ENCODE peak calls at places on chromosomes 3 and 15, in five cellular contexts. One of them, this sample, is unnamed.

GRCh38 chr3:40317061-40317676 is 7.7 kb downstream of the EIF1B start:
- DNase-seq in GM12891: peak; percentile 19
- DNase-seq in HepG2: peak; percentile 60
- DNase-seq in K562: peak; percentile 81
- DNase-seq in SK-N-SH: peak; percentile 65
- DNase-seq in this sample: no peak

GRCh38 chr15:39855400-39855799 is 64.7 kb downstream of the GPR176 start:
- DNase-seq in GM12891: no peak
- DNase-seq in HepG2: no peak
- DNase-seq in K562: no peak
- DNase-seq in SK-N-SH: no peak
- DNase-seq in this sample: no peak

GRCh38 chr3:123169492-123169929 is 32.2 kb upstream of the SEC22A start:
- DNase-seq in GM12891: no peak
- DNase-seq in HepG2: no peak
- DNase-seq in K562: no peak
- DNase-seq in SK-N-SH: no peak
- DNase-seq in this sample: no peak

GRCh38 chr15:89098281-89098680 is 10.0 kb downstream of the ABHD2 start:
- DNase-seq in GM12891: no peak
- DNase-seq in HepG2: no peak
- DNase-seq in K562: no peak
- DNase-seq in SK-N-SH: no peak
- DNase-seq in this sample: no peak

GRCh38 chr15:101143321-101143720 is 108.5 kb downstream of the CHSY1 start:
- DNase-seq in GM12891: no peak
- DNase-seq in HepG2: no peak
- DNase-seq in K562: no peak
- DNase-seq in SK-N-SH: peak; percentile 57
- DNase-seq in this sample: no peak

GRCh38 chr3:105842943-105843342 is 25.9 kb downstream of the CBLB start:
- DNase-seq in GM12891: no peak
- DNase-seq in HepG2: no peak
- DNase-seq in K562: no peak
- DNase-seq in SK-N-SH: no peak
- DNase-seq in this sample: no peak

GRCh38 chr3:125382323-125382722 is 7.2 kb upstream of the ZNF148 start:
- DNase-seq in GM12891: no peak
- DNase-seq in HepG2: no peak
- DNase-seq in K562: no peak
- DNase-seq in SK-N-SH: no peak
- DNase-seq in this sample: no peak

GRCh38 chr3:11593318-11594034 is 50.2 kb downstream of the VGLL4 start:
- DNase-seq in GM12891: no peak
- DNase-seq in HepG2: peak; percentile 78
- DNase-seq in K562: no peak
- DNase-seq in SK-N-SH: no peak
- DNase-seq in this sample: no peak

GRCh38 chr3:129013491-129013891 is 12.4 kb downstream of the EFCC1 start:
- DNase-seq in GM12891: no peak
- DNase-seq in HepG2: no peak
- DNase-seq in K562: peak; percentile 39
- DNase-seq in SK-N-SH: no peak
- DNase-seq in this sample: no peak

GRCh38 chr15:78149805-78150751 is 916 bp downstream of the IDH3A start:
- DNase-seq in GM12891: no peak
- DNase-seq in HepG2: peak; percentile 25
- DNase-seq in K562: peak; percentile 21
- DNase-seq in SK-N-SH: no peak
- DNase-seq in this sample: no peak

GRCh38 chr3:138332472-138333073 is 2.9 kb upstream of the NME9 start:
- DNase-seq in GM12891: no peak
- DNase-seq in HepG2: peak; percentile 48
- DNase-seq in K562: peak; percentile 32
- DNase-seq in SK-N-SH: peak; percentile 50
- DNase-seq in this sample: no peak

GRCh38 chr15:48393650-48394049 is 62.4 kb downstream of the DUT start:
- DNase-seq in GM12891: no peak
- DNase-seq in HepG2: no peak
- DNase-seq in K562: no peak
- DNase-seq in SK-N-SH: no peak
- DNase-seq in this sample: no peak

GRCh38 chr15:88913017-88913849 is at the start of gene MFGE8:
- DNase-seq in GM12891: peak; percentile 59
- DNase-seq in HepG2: peak; percentile 31
- DNase-seq in K562: peak; percentile 90
- DNase-seq in SK-N-SH: peak; percentile 93
- DNase-seq in this sample: peak; percentile 66

GRCh38 chr3:72836409-72836808 is 11.8 kb downstream of the SHQ1 start:
- DNase-seq in GM12891: no peak
- DNase-seq in HepG2: no peak
- DNase-seq in K562: no peak
- DNase-seq in SK-N-SH: no peak
- DNase-seq in this sample: no peak

GRCh38 chr15:74901612-74902063 is 5.0 kb downstream of the FAM219B start:
- DNase-seq in GM12891: peak; percentile 62
- DNase-seq in HepG2: peak; percentile 49
- DNase-seq in K562: peak; percentile 71
- DNase-seq in SK-N-SH: peak; percentile 80
- DNase-seq in this sample: peak; percentile 54

GRCh38 chr3:115436767-115437301 is 186.5 kb upstream of the GAP43 start:
- DNase-seq in GM12891: no peak
- DNase-seq in HepG2: peak; percentile 1
- DNase-seq in K562: no peak
- DNase-seq in SK-N-SH: no peak
- DNase-seq in this sample: no peak

GRCh38 chr15:101482526-101483371 is 6.8 kb downstream of the PCSK6 start:
- DNase-seq in GM12891: no peak
- DNase-seq in HepG2: no peak
- DNase-seq in K562: no peak
- DNase-seq in SK-N-SH: no peak
- DNase-seq in this sample: no peak

GRCh38 chr3:185657211-185657610 is 71.1 kb downstream of the SENP2 start:
- DNase-seq in GM12891: no peak
- DNase-seq in HepG2: no peak
- DNase-seq in K562: no peak
- DNase-seq in SK-N-SH: no peak
- DNase-seq in this sample: no peak

GRCh38 chr15:48774484-48774883 is 36.4 kb downstream of the CEP152 start:
- DNase-seq in GM12891: no peak
- DNase-seq in HepG2: no peak
- DNase-seq in K562: no peak
- DNase-seq in SK-N-SH: no peak
- DNase-seq in this sample: no peak

GRCh38 chr3:98784042-98784441 is 20.9 kb downstream of the ST3GAL6 start:
- DNase-seq in GM12891: no peak
- DNase-seq in HepG2: no peak
- DNase-seq in K562: no peak
- DNase-seq in SK-N-SH: no peak
- DNase-seq in this sample: no peak
- TF ChIP-seq TAF1 in GM12891: no peak
- TF ChIP-seq TAF1 in HepG2: no peak
- TF ChIP-seq TAF1 in K562: no peak
- TF ChIP-seq TAF1 in SK-N-SH: no peak
- TF ChIP-seq TAF1 in this sample: no peak

GRCh38 chr3:146701246-146701645 is 96.1 kb upstream of the PLSCR5 start:
- DNase-seq in GM12891: no peak
- DNase-seq in HepG2: no peak
- DNase-seq in K562: no peak
- DNase-seq in SK-N-SH: no peak
- DNase-seq in this sample: no peak
- TF ChIP-seq TAF1 in GM12891: no peak
- TF ChIP-seq TAF1 in HepG2: no peak
- TF ChIP-seq TAF1 in K562: no peak
- TF ChIP-seq TAF1 in SK-N-SH: no peak
- TF ChIP-seq TAF1 in this sample: no peak

GRCh38 chr15:69476704-69477473 is 24.3 kb downstream of the RPLP1 start:
- DNase-seq in GM12891: no peak
- DNase-seq in HepG2: no peak
- DNase-seq in K562: no peak
- DNase-seq in SK-N-SH: no peak
- DNase-seq in this sample: no peak

GRCh38 chr15:69479971-69480370 is 27.4 kb downstream of the RPLP1 start:
- DNase-seq in GM12891: no peak
- DNase-seq in HepG2: no peak
- DNase-seq in K562: no peak
- DNase-seq in SK-N-SH: no peak
- DNase-seq in this sample: no peak

GRCh38 chr15:69475769-69476358 is 23.2 kb downstream of the RPLP1 start:
- DNase-seq in GM12891: peak; percentile 51
- DNase-seq in HepG2: peak; percentile 33
- DNase-seq in K562: peak; percentile 75
- DNase-seq in SK-N-SH: peak; percentile 85
- DNase-seq in this sample: peak; percentile 48

GRCh38 chr15:69480932-69481331 is 28.3 kb downstream of the RPLP1 start:
- DNase-seq in GM12891: no peak
- DNase-seq in HepG2: no peak
- DNase-seq in K562: no peak
- DNase-seq in SK-N-SH: no peak
- DNase-seq in this sample: no peak

DNA sequence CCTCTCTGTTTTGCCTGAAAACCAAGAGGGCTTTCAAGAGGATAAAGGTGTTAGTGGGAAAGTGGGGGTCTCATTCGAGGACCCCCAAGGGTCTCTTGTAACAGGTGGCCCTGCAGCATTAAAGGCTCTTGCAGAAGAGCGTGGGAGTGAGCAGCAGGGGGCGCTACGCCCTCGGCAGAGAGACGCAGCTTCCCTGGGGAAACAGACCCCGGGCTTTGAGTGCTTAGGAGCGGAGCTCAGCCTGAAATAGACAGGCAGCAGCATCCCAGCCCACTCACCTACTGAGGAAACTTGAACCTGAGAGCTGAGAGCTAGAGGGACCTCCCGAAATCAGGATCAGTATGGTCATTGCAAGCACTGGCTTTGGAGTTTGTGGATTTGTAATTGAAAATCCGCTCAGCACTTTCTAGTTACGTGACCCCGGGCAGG is 25.7 kb downstream of the RPLP1 start:
- DNase-seq in GM12891: peak; percentile 51
- DNase-seq in HepG2: peak; percentile 35
- DNase-seq in K562: peak; percentile 65
- DNase-seq in SK-N-SH: peak; percentile 82
- DNase-seq in this sample: no peak
- TF ChIP-seq TAF1 in GM12891: no peak
- TF ChIP-seq TAF1 in HepG2: no peak
- TF ChIP-seq TAF1 in K562: no peak
- TF ChIP-seq TAF1 in SK-N-SH: no peak
- TF ChIP-seq TAF1 in this sample: no peak

GRCh38 chr15:83919319-83919830 is 265.5 kb downstream of the ADAMTSL3 start:
- DNase-seq in GM12891: no peak
- DNase-seq in HepG2: no peak
- DNase-seq in K562: no peak
- DNase-seq in SK-N-SH: no peak
- DNase-seq in this sample: no peak
- TF ChIP-seq TAF1 in GM12891: no peak
- TF ChIP-seq TAF1 in HepG2: no peak
- TF ChIP-seq TAF1 in K562: no peak
- TF ChIP-seq TAF1 in SK-N-SH: no peak
- TF ChIP-seq TAF1 in this sample: no peak

GRCh38 chr15:69158201-69158842 is 2.1 kb upstream of the GLCE start:
- DNase-seq in GM12891: no peak
- DNase-seq in HepG2: no peak
- DNase-seq in K562: peak; percentile 59
- DNase-seq in SK-N-SH: no peak
- DNase-seq in this sample: no peak

GRCh38 chr15:69158843-69159240 is 1.6 kb upstream of the GLCE start:
- DNase-seq in GM12891: no peak
- DNase-seq in HepG2: no peak
- DNase-seq in K562: peak; percentile 16
- DNase-seq in SK-N-SH: no peak
- DNase-seq in this sample: no peak

GRCh38 chr15:69160976-69161877 is 792 bp downstream of the GLCE start:
- DNase-seq in GM12891: peak; percentile 21
- DNase-seq in HepG2: peak; percentile 30
- DNase-seq in K562: peak; percentile 38
- DNase-seq in SK-N-SH: peak; percentile 66
- DNase-seq in this sample: peak; percentile 29

GRCh38 chr15:69160141-69160975 is at the start of gene GLCE:
- DNase-seq in GM12891: peak; percentile 94
- DNase-seq in HepG2: peak; percentile 90
- DNase-seq in K562: peak; percentile 96
- DNase-seq in SK-N-SH: peak; percentile 98
- DNase-seq in this sample: peak; percentile 92

DNA sequence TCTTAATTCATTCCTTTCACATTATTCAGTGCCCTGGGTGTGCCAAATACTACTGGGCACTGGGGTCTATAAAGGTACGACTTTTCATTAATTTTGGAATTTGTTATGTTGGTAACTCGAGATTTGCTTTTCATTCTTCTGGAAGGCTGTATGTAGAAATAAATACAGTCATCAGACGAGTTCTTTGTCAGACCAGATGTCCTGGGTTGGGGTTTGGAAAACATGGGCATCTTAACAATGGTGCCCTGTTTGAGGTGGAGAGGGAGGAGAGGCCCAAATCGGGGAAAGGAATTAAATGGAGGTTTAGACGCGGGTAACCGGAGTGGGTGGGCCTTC is 662 bp upstream of the GLCE start:
- DNase-seq in GM12891: no peak
- DNase-seq in HepG2: no peak
- DNase-seq in K562: no peak
- DNase-seq in SK-N-SH: no peak
- DNase-seq in this sample: no peak
- TF ChIP-seq TAF1 in GM12891: no peak
- TF ChIP-seq TAF1 in HepG2: no peak
- TF ChIP-seq TAF1 in K562: no peak
- TF ChIP-seq TAF1 in SK-N-SH: no peak
- TF ChIP-seq TAF1 in this sample: no peak

GRCh38 chr3:50552058-50552435 is 15.5 kb downstream of the C3orf18 start:
- DNase-seq in GM12891: no peak
- DNase-seq in HepG2: no peak
- DNase-seq in K562: no peak
- DNase-seq in SK-N-SH: no peak
- DNase-seq in this sample: no peak

GRCh38 chr3:50552598-50552997 is 14.9 kb downstream of the C3orf18 start:
- DNase-seq in GM12891: no peak
- DNase-seq in HepG2: no peak
- DNase-seq in K562: no peak
- DNase-seq in SK-N-SH: no peak
- DNase-seq in this sample: no peak

GRCh38 chr3:50550079-50550736 is 17.3 kb downstream of the C3orf18 start:
- DNase-seq in GM12891: peak; percentile 65
- DNase-seq in HepG2: peak; percentile 36
- DNase-seq in K562: peak; percentile 69
- DNase-seq in SK-N-SH: peak; percentile 86
- DNase-seq in this sample: peak; percentile 71

GRCh38 chr3:50549226-50549625 is 18.3 kb downstream of the C3orf18 start:
- DNase-seq in GM12891: no peak
- DNase-seq in HepG2: no peak
- DNase-seq in K562: no peak
- DNase-seq in SK-N-SH: no peak
- DNase-seq in this sample: no peak

GRCh38 chr3:50551293-50552057 is 16.1 kb downstream of the C3orf18 start:
- DNase-seq in GM12891: no peak
- DNase-seq in HepG2: no peak
- DNase-seq in K562: no peak
- DNase-seq in SK-N-SH: no peak
- DNase-seq in this sample: no peak
- TF ChIP-seq TAF1 in GM12891: no peak
- TF ChIP-seq TAF1 in HepG2: no peak
- TF ChIP-seq TAF1 in K562: no peak
- TF ChIP-seq TAF1 in SK-N-SH: no peak
- TF ChIP-seq TAF1 in this sample: no peak

This sample was measured in GM12892.